ENCODE peak calls at places on chromosomes 6 and 20, in four cellular contexts. N is sigmoid colon, U is psoas muscle, D is Calu3. J is an unnamed sample.

GRCh38 chr20:41047279-41047974 is 18.8 kb downstream of the TOP1 start:
- DNase-seq in N (no peak), U (no peak), D (peak), J (no peak)

GRCh38 chr6:16028966-16029365 is 99.9 kb upstream of the MYLIP start:
- DNase-seq in N (no peak), U (no peak), D (no peak), J (no peak)

GRCh38 chr6:158863646-158864045 is 44.5 kb upstream of the EZR start:
- DNase-seq in N (no peak), U (no peak), D (no peak), J (no peak)

GRCh38 chr20:23479043-23479442 is 11.9 kb upstream of the CST8 start:
- DNase-seq in N (no peak), U (no peak), D (no peak), J (no peak)

GRCh38 chr20:50744143-50744792 is 12.9 kb downstream of the PARD6B start:
- DNase-seq in N (peak), U (peak), D (peak), J (no peak)

GRCh38 chr20:31739550-31739863 is 417 bp downstream of the TPX2 start:
- DNase-seq in N (no peak), U (no peak), D (no peak), J (no peak)

GRCh38 chr6:15592610-15593009 is 70.2 kb downstream of the DTNBP1 start:
- DNase-seq in N (no peak), U (no peak), D (no peak), J (no peak)

GRCh38 chr6:90025418-90026089 is 131.3 kb downstream of the GJA10 start:
- DNase-seq in N (no peak), U (no peak), D (no peak), J (no peak)

GRCh38 chr6:45445749-45446454 is 68.2 kb upstream of the SUPT3H start:
- DNase-seq in N (peak), U (peak), D (peak), J (no peak)

GRCh38 chr6:129707882-129708495 is 2.0 kb downstream of the ARHGAP18 start:
- DNase-seq in N (no peak), U (no peak), D (no peak), J (no peak)

GRCh38 chr6:35804996-35805736 is at the start of gene LHFPL5:
- DNase-seq in N (no peak), U (peak), D (peak), J (peak)

GRCh38 chr6:4603291-4603690 is 172.9 kb upstream of the CDYL start:
- DNase-seq in N (peak), U (peak), D (peak), J (no peak)

GRCh38 chr6:28542440-28543293 is 17.0 kb downstream of the GPX5 start:
- DNase-seq in N (no peak), U (no peak), D (peak), J (peak)

GRCh38 chr6:43178951-43179830 is 2.8 kb upstream of the CUL9 start:
- DNase-seq in N (no peak), U (no peak), D (no peak), J (no peak)

GRCh38 chr6:166241974-166242373 is 66.2 kb downstream of the PRR18 start:
- DNase-seq in N (no peak), U (no peak), D (no peak), J (no peak)

GRCh38 chr6:166245148-166245547 is 63.0 kb downstream of the PRR18 start:
- DNase-seq in N (no peak), U (no peak), D (no peak), J (no peak)

GRCh38 chr6:166242888-166243287 is 65.3 kb downstream of the PRR18 start:
- DNase-seq in N (no peak), U (no peak), D (no peak), J (no peak)

GRCh38 chr6:166240889-166241288 is 67.3 kb downstream of the PRR18 start:
- DNase-seq in N (no peak), U (no peak), D (no peak), J (no peak)

GRCh38 chr6:166244353-166245045 is 63.7 kb downstream of the PRR18 start:
- DNase-seq in N (no peak), U (no peak), D (no peak), J (peak)
- TF ChIP-seq CTCF in N (no peak), U (no peak), D (no peak), J (no peak)

GRCh38 chr6:3330199-3330598 is 71.5 kb downstream of the PSMG4 start:
- DNase-seq in N (no peak), U (no peak), D (no peak), J (no peak)
- TF ChIP-seq CTCF in N (no peak), U (no peak), D (no peak), J (no peak)

DNA sequence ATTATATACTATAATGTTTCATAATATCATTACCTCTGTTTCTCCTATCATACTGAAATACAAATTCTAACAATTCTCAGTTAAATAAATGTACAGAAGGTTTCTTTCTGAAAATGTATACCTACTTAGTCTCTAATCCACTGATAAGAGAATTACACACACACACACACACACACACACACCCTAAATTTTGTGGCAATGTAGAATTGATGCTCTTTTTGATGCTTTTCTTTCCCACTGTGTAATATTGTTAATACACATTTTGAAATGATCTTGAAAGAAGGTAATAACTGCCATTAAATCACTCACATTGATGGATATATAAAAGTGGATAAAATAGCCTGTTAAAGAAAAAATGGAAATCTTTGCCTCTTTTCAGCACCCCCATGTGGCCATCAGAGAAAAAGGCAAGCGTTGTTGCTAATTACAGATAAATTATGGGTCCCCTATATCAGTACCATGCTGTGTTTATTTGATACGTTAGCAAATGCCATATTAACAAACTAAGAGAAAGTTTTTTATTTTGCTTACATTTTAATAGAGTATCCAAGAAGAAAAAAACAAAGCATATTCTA is 76.6 kb upstream of the VGLL2 start:
- DNase-seq in N (no peak), U (no peak), D (no peak), J (no peak)
- TF ChIP-seq CTCF in N (peak), U (peak), D (peak), J (peak)

GRCh38 chr6:31187780-31188194 is 17.3 kb upstream of the POU5F1 start:
- DNase-seq in N (no peak), U (no peak), D (peak), J (no peak)

GRCh38 chr6:31194271-31194834 is 23.9 kb upstream of the POU5F1 start:
- DNase-seq in N (no peak), U (no peak), D (no peak), J (no peak)

GRCh38 chr6:31190488-31190887 is 20.0 kb upstream of the POU5F1 start:
- DNase-seq in N (no peak), U (no peak), D (no peak), J (no peak)

GRCh38 chr6:31197559-31198305 is 27.2 kb upstream of the POU5F1 start:
- DNase-seq in N (peak), U (peak), D (peak), J (peak)

DNA sequence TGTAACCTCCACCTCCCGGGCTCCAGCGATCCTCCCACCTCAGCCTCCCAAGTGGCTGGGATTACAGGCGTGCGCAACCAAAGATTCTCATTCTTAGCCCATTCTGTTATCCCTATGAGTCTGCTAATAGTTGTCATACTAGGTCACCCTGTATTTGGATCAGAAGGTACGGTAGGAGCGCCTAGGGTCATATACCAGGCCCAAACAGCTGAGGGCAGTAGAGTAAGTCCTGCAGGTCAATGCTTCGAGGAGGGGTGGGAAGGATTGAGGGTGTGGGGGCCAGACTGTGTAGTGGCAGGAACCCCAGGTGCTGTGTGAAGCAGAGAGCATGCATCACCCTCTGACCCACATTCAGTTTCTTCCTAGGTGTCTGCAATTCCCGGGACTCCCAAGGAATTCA is 22.7 kb upstream of the POU5F1 start:
- DNase-seq in N (no peak), U (no peak), D (no peak), J (no peak)
- TF ChIP-seq CTCF in N (no peak), U (no peak), D (no peak), J (no peak)

GRCh38 chr20:631091-631490 is 21.0 kb upstream of the TCF15 start:
- DNase-seq in N (no peak), U (no peak), D (no peak), J (no peak)
- TF ChIP-seq CTCF in N (no peak), U (no peak), D (no peak), J (no peak)

J was measured in GM20000.